ENCODE peak calls at places on chromosomes 2 and 18, in ten cellular contexts. W, Z, O, S, N, L, U, I, X and P are unnamed samples.

GRCh38 chr2:241892299-241893137 is 23.0 kb downstream of the RTP5 start:
- DNase-seq in W (no peak), Z (no peak), O (peak), S (peak), N (no peak), L (no peak), U (no peak), I (no peak), X (no peak), P (no peak)

GRCh38 chr2:218863021-218863520 is 3.5 kb downstream of the WNT6 start:
- DNase-seq in W (no peak), Z (no peak), O (peak), S (no peak), N (no peak), L (no peak), U (no peak), I (no peak), X (no peak), P (no peak)

GRCh38 chr2:41928593-41928992 is 119.2 kb upstream of the PKDCC start:
- DNase-seq in W (no peak), Z (no peak), O (no peak), S (no peak), N (no peak), L (no peak), U (peak), I (no peak), X (no peak), P (no peak)

GRCh38 chr18:45957100-45957499 is 10.0 kb downstream of the EPG5 start:
- DNase-seq in W (no peak), Z (no peak), O (no peak), S (no peak), N (no peak), L (no peak), U (no peak), I (no peak), X (no peak), P (no peak)

GRCh38 chr2:168180483-168180882 is 66.9 kb downstream of the STK39 start:
- DNase-seq in W (no peak), Z (no peak), O (no peak), S (no peak), N (peak), L (no peak), U (no peak), I (no peak), X (no peak), P (no peak)

GRCh38 chr2:47339745-47340541 is 63.0 kb upstream of the MSH2 start:
- DNase-seq in W (peak), Z (no peak), O (peak), S (peak), N (peak), L (peak), U (peak), I (peak), X (no peak), P (peak)

GRCh38 chr2:205060269-205060668 is 515.0 kb downstream of the PARD3B start:
- DNase-seq in W (no peak), Z (no peak), O (no peak), S (no peak), N (no peak), L (no peak), U (peak), I (no peak), X (no peak), P (no peak)

GRCh38 chr18:51668101-51668500 is 470.6 kb upstream of the MEX3C start:
- DNase-seq in W (peak), Z (peak), O (peak), S (peak), N (peak), L (peak), U (peak), I (peak), X (peak), P (peak)

GRCh38 chr2:9099341-9099751 is 95.9 kb upstream of the MBOAT2 start:
- DNase-seq in W (no peak), Z (no peak), O (no peak), S (no peak), N (no peak), L (no peak), U (no peak), I (no peak), X (no peak), P (no peak)

GRCh38 chr2:240347373-240347940 is 88.0 kb upstream of the GPC1 start:
- DNase-seq in W (no peak), Z (no peak), O (no peak), S (no peak), N (no peak), L (no peak), U (no peak), I (no peak), X (no peak), P (no peak)

GRCh38 chr18:9433616-9434239 is 41.6 kb upstream of the RALBP1 start:
- DNase-seq in W (no peak), Z (no peak), O (no peak), S (no peak), N (no peak), L (no peak), U (no peak), I (no peak), X (no peak), P (no peak)

GRCh38 chr2:97742381-97742847 is 29.0 kb downstream of the ZAP70 start:
- DNase-seq in W (no peak), Z (no peak), O (no peak), S (no peak), N (no peak), L (no peak), U (no peak), I (no peak), X (no peak), P (peak)

GRCh38 chr2:118255771-118256372 is 167.6 kb downstream of the INSIG2 start:
- DNase-seq in W (no peak), Z (no peak), O (no peak), S (no peak), N (no peak), L (no peak), U (no peak), I (no peak), X (no peak), P (peak)

GRCh38 chr2:122203523-122203922 is 448.1 kb downstream of the TSN start:
- DNase-seq in W (no peak), Z (no peak), O (no peak), S (peak), N (peak), L (no peak), U (peak), I (no peak), X (no peak), P (no peak)

GRCh38 chr2:223725494-223725893 is 111.9 kb downstream of the AP1S3 start:
- DNase-seq in W (peak), Z (peak), O (peak), S (no peak), N (no peak), L (peak), U (peak), I (peak), X (peak), P (peak)

GRCh38 chr2:127641846-127642510 is 4.0 kb upstream of the GPR17 start:
- DNase-seq in W (no peak), Z (no peak), O (no peak), S (no peak), N (no peak), L (no peak), U (no peak), I (no peak), X (no peak), P (no peak)

GRCh38 chr18:13035249-13035914 is 44.2 kb downstream of the CEP192 start:
- DNase-seq in W (no peak), Z (no peak), O (no peak), S (no peak), N (no peak), L (no peak), U (no peak), I (no peak), X (no peak), P (no peak)

GRCh38 chr2:33216508-33217182 is 259.8 kb upstream of the RASGRP3 start:
- DNase-seq in W (no peak), Z (no peak), O (no peak), S (no peak), N (no peak), L (no peak), U (no peak), I (no peak), X (no peak), P (no peak)

GRCh38 chr18:35422227-35422626 is 45.1 kb upstream of the ZNF396 start:
- DNase-seq in W (no peak), Z (no peak), O (no peak), S (no peak), N (no peak), L (no peak), U (no peak), I (no peak), X (no peak), P (no peak)

GRCh38 chr2:10300997-10301945 is 1.4 kb upstream of the HPCAL1 start:
- DNase-seq in W (peak), Z (no peak), O (no peak), S (no peak), N (no peak), L (no peak), U (no peak), I (no peak), X (no peak), P (no peak)

GRCh38 chr2:160460333-160460731 is 33.3 kb downstream of the RBMS1 start:
- DNase-seq in W (no peak), Z (no peak), O (no peak), S (no peak), N (no peak), L (no peak), U (no peak), I (no peak), X (no peak), P (no peak)

GRCh38 chr2:112630268-112630667 is 15.5 kb upstream of the SLC20A1 start:
- DNase-seq in W (no peak), Z (no peak), O (no peak), S (no peak), N (no peak), L (no peak), U (no peak), I (no peak), X (no peak), P (no peak)

GRCh38 chr2:112542974-112543760 is 902 bp downstream of the POLR1B start:
- DNase-seq in W (peak), Z (no peak), O (no peak), S (no peak), N (no peak), L (peak), U (peak), I (peak), X (no peak), P (peak)

GRCh38 chr2:73859721-73860586 is 31.2 kb downstream of the STAMBP start:
- DNase-seq in W (no peak), Z (no peak), O (no peak), S (no peak), N (no peak), L (peak), U (peak), I (no peak), X (no peak), P (no peak)

GRCh38 chr2:217077841-217078407 is 218.1 kb upstream of the TNP1 start:
- DNase-seq in W (no peak), Z (no peak), O (no peak), S (no peak), N (no peak), L (no peak), U (no peak), I (no peak), X (no peak), P (no peak)

GRCh38 chr2:217551229-217551909 is 451.4 kb downstream of the TNS1 start:
- DNase-seq in W (no peak), Z (no peak), O (peak), S (no peak), N (no peak), L (no peak), U (no peak), I (peak), X (no peak), P (no peak)

GRCh38 chr2:62461707-62462106 is 44.3 kb downstream of the TMEM17 start:
- DNase-seq in W (no peak), Z (no peak), O (no peak), S (no peak), N (no peak), L (no peak), U (peak), I (peak), X (no peak), P (no peak)

GRCh38 chr2:75465317-75465998 is 95.3 kb downstream of the EVA1A start:
- DNase-seq in W (no peak), Z (peak), O (no peak), S (no peak), N (peak), L (no peak), U (peak), I (no peak), X (no peak), P (peak)

GRCh38 chr2:172106128-172106961 is 3.6 kb upstream of the DLX2 start:
- DNase-seq in W (no peak), Z (no peak), O (peak), S (no peak), N (no peak), L (peak), U (no peak), I (no peak), X (no peak), P (no peak)

GRCh38 chr2:95303191-95303914 is 6.2 kb downstream of the KCNIP3 start:
- DNase-seq in W (no peak), Z (no peak), O (no peak), S (no peak), N (no peak), L (no peak), U (no peak), I (no peak), X (no peak), P (no peak)

GRCh38 chr18:31170335-31170734 is 7.7 kb upstream of the DSC1 start:
- DNase-seq in W (no peak), Z (no peak), O (no peak), S (no peak), N (no peak), L (no peak), U (no peak), I (no peak), X (no peak), P (no peak)

GRCh38 chr2:104473568-104473967 is 380.3 kb upstream of the POU3F3 start:
- DNase-seq in W (no peak), Z (no peak), O (no peak), S (no peak), N (no peak), L (no peak), U (no peak), I (no peak), X (no peak), P (no peak)

GRCh38 chr18:60684843-60685513 is 312.4 kb upstream of the MC4R start:
- DNase-seq in W (no peak), Z (no peak), O (no peak), S (peak), N (peak), L (no peak), U (no peak), I (peak), X (peak), P (no peak)

GRCh38 chr2:45283764-45284620 is 274.7 kb upstream of the SIX2 start:
- DNase-seq in W (no peak), Z (no peak), O (no peak), S (no peak), N (no peak), L (no peak), U (peak), I (no peak), X (no peak), P (no peak)

GRCh38 chr2:181683518-181684453 is 3.5 kb upstream of the NEUROD1 start:
- DNase-seq in W (no peak), Z (no peak), O (no peak), S (no peak), N (no peak), L (peak), U (peak), I (no peak), X (no peak), P (peak)